ENCODE peak calls at places on chromosomes 12 and 14, in six cellular contexts. One of them, this sample, is unnamed.

GRCh38 chr14:94770251-94770749 is 387 bp upstream of the GSC start:
- DNase-seq in left ventricle myocardium inferior: no peak
- DNase-seq in fibroblast of the aortic adventitia: peak
- DNase-seq in stomach: no peak
- DNase-seq in NCI-H524 treated with DMSO at 0.1 percent for 48 hours: no peak
- DNase-seq in pancreas: no peak
- DNase-seq in this sample: no peak

GRCh38 chr12:3236345-3237153 is 159.4 kb downstream of the TSPAN9 start:
- DNase-seq in left ventricle myocardium inferior: no peak
- DNase-seq in fibroblast of the aortic adventitia: peak
- DNase-seq in stomach: no peak
- DNase-seq in NCI-H524 treated with DMSO at 0.1 percent for 48 hours: no peak
- DNase-seq in pancreas: no peak
- DNase-seq in this sample: no peak

GRCh38 chr12:13028825-13029570 is 15.2 kb upstream of the FAM234B start:
- DNase-seq in left ventricle myocardium inferior: no peak
- DNase-seq in fibroblast of the aortic adventitia: no peak
- DNase-seq in stomach: no peak
- DNase-seq in NCI-H524 treated with DMSO at 0.1 percent for 48 hours: no peak
- DNase-seq in pancreas: no peak
- DNase-seq in this sample: no peak

GRCh38 chr12:53328043-53328435 is 6.6 kb upstream of the AAAS start:
- DNase-seq in left ventricle myocardium inferior: no peak
- DNase-seq in fibroblast of the aortic adventitia: no peak
- DNase-seq in stomach: no peak
- DNase-seq in NCI-H524 treated with DMSO at 0.1 percent for 48 hours: no peak
- DNase-seq in pancreas: no peak
- DNase-seq in this sample: no peak

GRCh38 chr14:64628940-64629403 is 75.3 kb upstream of the PLEKHG3 start:
- DNase-seq in left ventricle myocardium inferior: no peak
- DNase-seq in fibroblast of the aortic adventitia: peak
- DNase-seq in stomach: no peak
- DNase-seq in NCI-H524 treated with DMSO at 0.1 percent for 48 hours: no peak
- DNase-seq in pancreas: no peak
- DNase-seq in this sample: no peak

GRCh38 chr14:54267172-54267571 is 129.6 kb upstream of the CDKN3 start:
- DNase-seq in left ventricle myocardium inferior: no peak
- DNase-seq in fibroblast of the aortic adventitia: no peak
- DNase-seq in stomach: no peak
- DNase-seq in NCI-H524 treated with DMSO at 0.1 percent for 48 hours: no peak
- DNase-seq in pancreas: no peak
- DNase-seq in this sample: no peak

GRCh38 chr12:41514050-41514449 is 325.9 kb downstream of the PDZRN4 start:
- DNase-seq in left ventricle myocardium inferior: no peak
- DNase-seq in fibroblast of the aortic adventitia: no peak
- DNase-seq in stomach: no peak
- DNase-seq in NCI-H524 treated with DMSO at 0.1 percent for 48 hours: no peak
- DNase-seq in pancreas: no peak
- DNase-seq in this sample: peak

GRCh38 chr12:124456652-124457152 is 110.7 kb downstream of the NCOR2 start:
- DNase-seq in left ventricle myocardium inferior: peak
- DNase-seq in fibroblast of the aortic adventitia: no peak
- DNase-seq in stomach: no peak
- DNase-seq in NCI-H524 treated with DMSO at 0.1 percent for 48 hours: no peak
- DNase-seq in pancreas: peak
- DNase-seq in this sample: no peak

GRCh38 chr12:21980544-21980943 is 39.3 kb upstream of the ABCC9 start:
- DNase-seq in left ventricle myocardium inferior: no peak
- DNase-seq in fibroblast of the aortic adventitia: no peak
- DNase-seq in stomach: no peak
- DNase-seq in NCI-H524 treated with DMSO at 0.1 percent for 48 hours: no peak
- DNase-seq in pancreas: no peak
- DNase-seq in this sample: no peak

GRCh38 chr14:103164006-103164405 is 40.7 kb downstream of the TNFAIP2 start:
- DNase-seq in left ventricle myocardium inferior: no peak
- DNase-seq in fibroblast of the aortic adventitia: no peak
- DNase-seq in stomach: no peak
- DNase-seq in NCI-H524 treated with DMSO at 0.1 percent for 48 hours: no peak
- DNase-seq in pancreas: no peak
- DNase-seq in this sample: no peak

GRCh38 chr14:101108579-101109346 is 205.2 kb upstream of the RTL1 start:
- DNase-seq in left ventricle myocardium inferior: no peak
- DNase-seq in fibroblast of the aortic adventitia: no peak
- DNase-seq in stomach: peak
- DNase-seq in NCI-H524 treated with DMSO at 0.1 percent for 48 hours: no peak
- DNase-seq in pancreas: peak
- DNase-seq in this sample: no peak

GRCh38 chr14:59771577-59771976 is 99.0 kb downstream of the RTN1 start:
- DNase-seq in left ventricle myocardium inferior: no peak
- DNase-seq in fibroblast of the aortic adventitia: peak
- DNase-seq in stomach: no peak
- DNase-seq in NCI-H524 treated with DMSO at 0.1 percent for 48 hours: no peak
- DNase-seq in pancreas: no peak
- DNase-seq in this sample: peak

GRCh38 chr12:64169999-64170398 is 52.1 kb downstream of the KICS2 start:
- DNase-seq in left ventricle myocardium inferior: no peak
- DNase-seq in fibroblast of the aortic adventitia: no peak
- DNase-seq in stomach: no peak
- DNase-seq in NCI-H524 treated with DMSO at 0.1 percent for 48 hours: no peak
- DNase-seq in pancreas: no peak
- DNase-seq in this sample: no peak

GRCh38 chr12:82415402-82415801 is 57.1 kb downstream of the METTL25 start:
- DNase-seq in left ventricle myocardium inferior: no peak
- DNase-seq in fibroblast of the aortic adventitia: peak
- DNase-seq in stomach: no peak
- DNase-seq in NCI-H524 treated with DMSO at 0.1 percent for 48 hours: no peak
- DNase-seq in pancreas: no peak
- DNase-seq in this sample: no peak

GRCh38 chr14:98200621-98201020 is 1071.4 kb downstream of the BCL11B start:
- DNase-seq in left ventricle myocardium inferior: no peak
- DNase-seq in fibroblast of the aortic adventitia: no peak
- DNase-seq in stomach: no peak
- DNase-seq in NCI-H524 treated with DMSO at 0.1 percent for 48 hours: no peak
- DNase-seq in pancreas: no peak
- DNase-seq in this sample: no peak

GRCh38 chr12:133130808-133131128 is 341 bp downstream of the ZNF10 start:
- DNase-seq in left ventricle myocardium inferior: peak
- DNase-seq in fibroblast of the aortic adventitia: peak
- DNase-seq in stomach: peak
- DNase-seq in NCI-H524 treated with DMSO at 0.1 percent for 48 hours: no peak
- DNase-seq in pancreas: peak
- DNase-seq in this sample: no peak

GRCh38 chr12:100186071-100186470 is 14.5 kb upstream of the ACTR6 start:
- DNase-seq in left ventricle myocardium inferior: no peak
- DNase-seq in fibroblast of the aortic adventitia: peak
- DNase-seq in stomach: no peak
- DNase-seq in NCI-H524 treated with DMSO at 0.1 percent for 48 hours: no peak
- DNase-seq in pancreas: no peak
- DNase-seq in this sample: no peak

GRCh38 chr12:13095266-13095995 is 8.0 kb downstream of the GSG1 start:
- DNase-seq in left ventricle myocardium inferior: no peak
- DNase-seq in fibroblast of the aortic adventitia: no peak
- DNase-seq in stomach: no peak
- DNase-seq in NCI-H524 treated with DMSO at 0.1 percent for 48 hours: peak
- DNase-seq in pancreas: no peak
- DNase-seq in this sample: no peak

GRCh38 chr14:57389646-57390036 is 745 bp upstream of the NAA30 start:
- DNase-seq in left ventricle myocardium inferior: no peak
- DNase-seq in fibroblast of the aortic adventitia: no peak
- DNase-seq in stomach: no peak
- DNase-seq in NCI-H524 treated with DMSO at 0.1 percent for 48 hours: peak
- DNase-seq in pancreas: no peak
- DNase-seq in this sample: no peak

GRCh38 chr12:49622501-49623141 is 740 bp upstream of the PRPF40B start:
- DNase-seq in left ventricle myocardium inferior: no peak
- DNase-seq in fibroblast of the aortic adventitia: no peak
- DNase-seq in stomach: peak
- DNase-seq in NCI-H524 treated with DMSO at 0.1 percent for 48 hours: no peak
- DNase-seq in pancreas: no peak
- DNase-seq in this sample: no peak

GRCh38 chr12:120204171-120204570 is 3.3 kb upstream of the RPLP0 start:
- DNase-seq in left ventricle myocardium inferior: no peak
- DNase-seq in fibroblast of the aortic adventitia: no peak
- DNase-seq in stomach: no peak
- DNase-seq in NCI-H524 treated with DMSO at 0.1 percent for 48 hours: no peak
- DNase-seq in pancreas: no peak
- DNase-seq in this sample: no peak

GRCh38 chr12:6080149-6081045 is 44.1 kb downstream of the VWF start:
- DNase-seq in left ventricle myocardium inferior: no peak
- DNase-seq in fibroblast of the aortic adventitia: no peak
- DNase-seq in stomach: no peak
- DNase-seq in NCI-H524 treated with DMSO at 0.1 percent for 48 hours: no peak
- DNase-seq in pancreas: no peak
- DNase-seq in this sample: no peak

GRCh38 chr12:66776974-66777373 is 98.1 kb upstream of the GRIP1 start:
- DNase-seq in left ventricle myocardium inferior: no peak
- DNase-seq in fibroblast of the aortic adventitia: no peak
- DNase-seq in stomach: no peak
- DNase-seq in NCI-H524 treated with DMSO at 0.1 percent for 48 hours: no peak
- DNase-seq in pancreas: no peak
- DNase-seq in this sample: no peak

GRCh38 chr14:24416254-24416931 is 13.1 kb downstream of the CBLN3 start:
- DNase-seq in left ventricle myocardium inferior: no peak
- DNase-seq in fibroblast of the aortic adventitia: no peak
- DNase-seq in stomach: no peak
- DNase-seq in NCI-H524 treated with DMSO at 0.1 percent for 48 hours: no peak
- DNase-seq in pancreas: peak
- DNase-seq in this sample: no peak

GRCh38 chr12:43069768-43070221 is 480.2 kb upstream of the PRICKLE1 start:
- DNase-seq in left ventricle myocardium inferior: peak
- DNase-seq in fibroblast of the aortic adventitia: peak
- DNase-seq in stomach: no peak
- DNase-seq in NCI-H524 treated with DMSO at 0.1 percent for 48 hours: no peak
- DNase-seq in pancreas: no peak
- DNase-seq in this sample: no peak

GRCh38 chr14:55249423-55249822 is 21.8 kb upstream of the FBXO34 start:
- DNase-seq in left ventricle myocardium inferior: no peak
- DNase-seq in fibroblast of the aortic adventitia: peak
- DNase-seq in stomach: no peak
- DNase-seq in NCI-H524 treated with DMSO at 0.1 percent for 48 hours: no peak
- DNase-seq in pancreas: no peak
- DNase-seq in this sample: no peak

GRCh38 chr14:45364565-45364964 is 111.6 kb upstream of the MIS18BP1 start:
- DNase-seq in left ventricle myocardium inferior: no peak
- DNase-seq in fibroblast of the aortic adventitia: no peak
- DNase-seq in stomach: no peak
- DNase-seq in NCI-H524 treated with DMSO at 0.1 percent for 48 hours: no peak
- DNase-seq in pancreas: no peak
- DNase-seq in this sample: no peak

GRCh38 chr12:97910559-97910958 is 448.0 kb downstream of the RMST start:
- DNase-seq in left ventricle myocardium inferior: no peak
- DNase-seq in fibroblast of the aortic adventitia: no peak
- DNase-seq in stomach: no peak
- DNase-seq in NCI-H524 treated with DMSO at 0.1 percent for 48 hours: no peak
- DNase-seq in pancreas: no peak
- DNase-seq in this sample: no peak

GRCh38 chr14:101721111-101721510 is 40.4 kb upstream of the PPP2R5C start:
- DNase-seq in left ventricle myocardium inferior: no peak
- DNase-seq in fibroblast of the aortic adventitia: no peak
- DNase-seq in stomach: no peak
- DNase-seq in NCI-H524 treated with DMSO at 0.1 percent for 48 hours: no peak
- DNase-seq in pancreas: no peak
- DNase-seq in this sample: no peak

GRCh38 chr14:61201171-61201570 is 80.0 kb downstream of the TMEM30B start:
- DNase-seq in left ventricle myocardium inferior: no peak
- DNase-seq in fibroblast of the aortic adventitia: no peak
- DNase-seq in stomach: no peak
- DNase-seq in NCI-H524 treated with DMSO at 0.1 percent for 48 hours: no peak
- DNase-seq in pancreas: no peak
- DNase-seq in this sample: no peak

GRCh38 chr14:36443374-36443773 is 76.7 kb downstream of the NKX2-1 start:
- DNase-seq in left ventricle myocardium inferior: no peak
- DNase-seq in fibroblast of the aortic adventitia: no peak
- DNase-seq in stomach: no peak
- DNase-seq in NCI-H524 treated with DMSO at 0.1 percent for 48 hours: no peak
- DNase-seq in pancreas: no peak
- DNase-seq in this sample: no peak

GRCh38 chr12:26810330-26810729 is 22.7 kb downstream of the ITPR2 start:
- DNase-seq in left ventricle myocardium inferior: peak
- DNase-seq in fibroblast of the aortic adventitia: peak
- DNase-seq in stomach: peak
- DNase-seq in NCI-H524 treated with DMSO at 0.1 percent for 48 hours: no peak
- DNase-seq in pancreas: no peak
- DNase-seq in this sample: peak

GRCh38 chr14:82854851-82855250 is 1321.2 kb upstream of the SEL1L start:
- DNase-seq in left ventricle myocardium inferior: no peak
- DNase-seq in fibroblast of the aortic adventitia: no peak
- DNase-seq in stomach: no peak
- DNase-seq in NCI-H524 treated with DMSO at 0.1 percent for 48 hours: peak
- DNase-seq in pancreas: no peak
- DNase-seq in this sample: no peak

GRCh38 chr12:57810450-57810849 is 8.1 kb downstream of the AVIL start:
- DNase-seq in left ventricle myocardium inferior: no peak
- DNase-seq in fibroblast of the aortic adventitia: peak
- DNase-seq in stomach: no peak
- DNase-seq in NCI-H524 treated with DMSO at 0.1 percent for 48 hours: no peak
- DNase-seq in pancreas: no peak
- DNase-seq in this sample: no peak

GRCh38 chr14:86815341-86815740 is 1177.6 kb downstream of the GALC start:
- DNase-seq in left ventricle myocardium inferior: no peak
- DNase-seq in fibroblast of the aortic adventitia: no peak
- DNase-seq in stomach: no peak
- DNase-seq in NCI-H524 treated with DMSO at 0.1 percent for 48 hours: no peak
- DNase-seq in pancreas: no peak
- DNase-seq in this sample: no peak